ENCODE peak calls at places on chromosomes 16 and 17, in four cellular contexts. Y is Peyer's patch, P is heart left ventricle, U is tibial artery. N is an unnamed sample.

GRCh38 chr17:55158439-55158838 is 106.3 kb upstream of the HLF start:
- DNase-seq in P (no peak), Y (no peak), U (no peak), N (no peak)

GRCh38 chr17:79620207-79621038 is 9.6 kb upstream of the RBFOX3 start:
- DNase-seq in Y (no peak), P (no peak), U (peak), N (no peak)

GRCh38 chr17:15392326-15392739 is 50.9 kb upstream of the TEKT3 start:
- DNase-seq in P (peak), Y (no peak), U (no peak), N (no peak)

GRCh38 chr17:74870512-74870911 is 2.3 kb downstream of the FDXR start:
- DNase-seq in U (no peak), Y (no peak), P (no peak), N (no peak)

GRCh38 chr17:80832266-80832676 is 159.4 kb upstream of the CHMP6 start:
- DNase-seq in Y (no peak), P (peak), U (no peak), N (peak)

GRCh38 chr16:22318690-22319358 is 21.6 kb downstream of the POLR3E start:
- DNase-seq in P (no peak), Y (peak), U (no peak), N (no peak)

GRCh38 chr17:44219126-44219635 is 294 bp downstream of the UBTF start:
- DNase-seq in P (peak), Y (peak), U (peak), N (peak)

GRCh38 chr16:4214215-4214621 is 27.7 kb downstream of the SRL start:
- DNase-seq in U (no peak), P (no peak), Y (no peak), N (no peak)

GRCh38 chr16:57609541-57610401 is 18.7 kb upstream of the ADGRG1 start:
- DNase-seq in Y (peak), U (no peak), P (peak), N (no peak)

GRCh38 chr17:5042152-5043022 is 7.2 kb upstream of the SLC52A1 start:
- DNase-seq in P (no peak), Y (no peak), U (no peak), N (no peak)

GRCh38 chr16:667780-668518 is at the start of gene RHOT2:
- DNase-seq in U (peak), Y (peak), P (peak), N (peak)

GRCh38 chr17:68302066-68302564 is 10.8 kb downstream of the ARSG start:
- DNase-seq in P (no peak), Y (no peak), U (no peak), N (no peak)

GRCh38 chr17:78745407-78746088 is 36.5 kb downstream of the CYTH1 start:
- DNase-seq in P (no peak), U (no peak), Y (peak), N (no peak)

GRCh38 chr17:28878981-28879380 is 18.6 kb downstream of the FLOT2 start:
- DNase-seq in U (no peak), Y (no peak), P (no peak), N (no peak)

GRCh38 chr17:79572136-79572915 is 38.5 kb downstream of the RBFOX3 start:
- DNase-seq in P (no peak), U (no peak), Y (no peak), N (no peak)

GRCh38 chr17:74759243-74759801 is 10.9 kb downstream of the NHERF1 start:
- DNase-seq in U (no peak), P (no peak), Y (peak), N (no peak)

GRCh38 chr17:67165201-67165600 is 79.8 kb downstream of the HELZ start:
- DNase-seq in U (peak), P (peak), Y (no peak), N (no peak)

GRCh38 chr17:71828182-71828596 is 292.6 kb upstream of the SOX9 start:
- DNase-seq in U (no peak), P (no peak), Y (no peak), N (peak)

GRCh38 chr17:81121841-81122733 is 43.2 kb upstream of the PVALEF start:
- DNase-seq in Y (no peak), U (no peak), P (no peak), N (no peak)

GRCh38 chr17:45335721-45336120 is 18.9 kb upstream of the MAP3K14 start:
- DNase-seq in U (no peak), Y (no peak), P (no peak), N (no peak)

GRCh38 chr16:77724174-77724573 is 1.9 kb downstream of the NUDT7 start:
- DNase-seq in P (no peak), Y (no peak), U (no peak), N (no peak)

GRCh38 chr17:31144427-31144826 is 49.6 kb downstream of the NF1 start:
- DNase-seq in P (no peak), Y (no peak), U (no peak), N (no peak)

GRCh38 chr16:68236804-68237242 is 896 bp upstream of the ESRP2 start:
- DNase-seq in U (no peak), P (no peak), Y (no peak), N (no peak)

GRCh38 chr16:23999663-24000062 is 163.9 kb downstream of the PRKCB start:
- DNase-seq in U (no peak), P (no peak), Y (no peak), N (no peak)

GRCh38 chr17:50102164-50102991 is 7.2 kb downstream of the PDK2 start:
- DNase-seq in P (peak), Y (no peak), U (peak), N (no peak)

GRCh38 chr17:269616-270514 is 82.7 kb downstream of the RPH3AL start:
- DNase-seq in Y (no peak), P (peak), U (peak), N (no peak)

GRCh38 chr16:85429776-85430522 is 183.2 kb upstream of the GSE1 start:
- DNase-seq in Y (no peak), U (no peak), P (no peak), N (no peak)

GRCh38 chr16:31390504-31391043 is 2.6 kb upstream of the ITGAD start:
- DNase-seq in U (no peak), Y (no peak), P (no peak), N (no peak)

GRCh38 chr17:21354796-21355385 is 21.3 kb upstream of the KCNJ12 start:
- DNase-seq in P (peak), Y (no peak), U (no peak), N (no peak)

GRCh38 chr17:35930211-35931065 is at the start of gene RDM1:
- DNase-seq in U (peak), Y (peak), P (peak), N (no peak)

GRCh38 chr17:57221366-57222350 is 34.7 kb upstream of the MSI2 start:
- DNase-seq in P (no peak), Y (no peak), U (no peak), N (no peak)

GRCh38 chr17:60153606-60154355 is 4.0 kb downstream of the CA4 start:
- DNase-seq in Y (no peak), P (no peak), U (no peak), N (no peak)

GRCh38 chr16:15650019-15650697 is at the start of gene NDE1:
- DNase-seq in P (peak), U (peak), Y (peak), N (peak)

GRCh38 chr16:15650698-15651161 is 685 bp downstream of the NDE1 start:
- DNase-seq in P (peak), U (peak), Y (no peak), N (no peak)

GRCh38 chr16:15654591-15654990 is 4.5 kb downstream of the NDE1 start:
- DNase-seq in P (no peak), U (no peak), Y (no peak), N (no peak)

GRCh38 chr16:15653227-15653626 is 3.2 kb downstream of the NDE1 start:
- DNase-seq in P (peak), Y (no peak), U (no peak), N (no peak)

DNA sequence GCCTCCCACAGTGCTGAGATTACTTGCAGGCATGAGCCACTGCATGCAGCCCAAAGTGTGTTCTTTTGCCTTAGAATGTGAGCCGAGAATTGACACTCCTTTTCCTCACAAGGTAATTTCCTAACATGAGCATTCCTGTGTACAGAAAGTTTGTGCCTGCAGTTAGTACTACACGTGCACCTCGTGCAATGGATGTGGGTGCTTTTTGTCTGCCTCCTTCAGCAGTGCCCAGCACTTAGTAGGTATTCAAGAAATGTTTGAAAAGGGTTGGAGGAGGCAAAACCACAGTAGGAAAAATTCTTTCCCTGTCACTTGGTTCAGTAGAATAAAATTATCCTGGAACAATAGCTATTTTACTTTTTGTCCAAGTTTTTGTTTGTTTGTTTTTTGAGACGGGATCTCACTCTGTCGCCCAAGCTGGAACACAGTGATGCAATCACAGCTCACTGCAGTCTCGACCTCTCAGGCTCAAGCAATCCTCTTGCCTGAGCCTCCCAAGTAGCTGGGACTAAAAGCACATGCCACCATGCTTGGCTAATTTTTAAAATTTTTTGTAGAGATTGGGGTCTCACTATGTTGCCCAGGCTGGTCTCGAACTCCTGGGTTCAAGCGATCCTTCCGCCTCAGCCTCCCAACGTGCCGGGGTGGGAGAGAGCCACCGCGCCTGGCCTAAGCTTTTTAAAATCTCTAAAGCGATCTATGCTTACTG is 2.4 kb downstream of the NDE1 start:
- DNase-seq in Y (no peak), P (no peak), U (no peak), N (no peak)
- H3K27ac ChIP-seq in Y (no peak), P (peak), U (peak), N (peak)

GRCh38 chr17:17714261-17714866 is 33.1 kb downstream of the RAI1 start:
- DNase-seq in P (no peak), U (no peak), Y (no peak), N (no peak)

GRCh38 chr17:17713839-17714238 is 32.6 kb downstream of the RAI1 start:
- DNase-seq in Y (no peak), U (no peak), P (peak), N (no peak)

GRCh38 chr17:17716837-17717523 is 35.7 kb downstream of the RAI1 start:
- DNase-seq in P (no peak), U (no peak), Y (no peak), N (no peak)

GRCh38 chr17:17712268-17712924 is 31.1 kb downstream of the RAI1 start:
- DNase-seq in Y (peak), U (no peak), P (no peak), N (no peak)

GRCh38 chr17:17714879-17715278 is 33.6 kb downstream of the RAI1 start:
- DNase-seq in U (no peak), P (no peak), Y (no peak), N (no peak)
- H3K27ac ChIP-seq in U (peak), P (peak), Y (peak), N (no peak)

GRCh38 chr17:7557147-7557764 is 1.3 kb upstream of the TNFSF13 start:
- DNase-seq in U (no peak), P (no peak), Y (no peak), N (no peak)
- H3K27ac ChIP-seq in U (peak), P (peak), Y (peak), N (peak)

GRCh38 chr17:62891659-62892058 is 74.4 kb upstream of the TANC2 start:
- DNase-seq in P (no peak), U (no peak), Y (no peak), N (no peak)
- H3K27ac ChIP-seq in P (no peak), U (no peak), Y (no peak), N (no peak)

GRCh38 chr16:11394593-11394960 is 49.3 kb downstream of the RMI2 start:
- DNase-seq in U (no peak), P (peak), Y (no peak), N (no peak)
- H3K27ac ChIP-seq in U (no peak), P (no peak), Y (no peak), N (no peak)

GRCh38 chr16:83830769-83831450 is 23.1 kb downstream of the HSBP1 start:
- DNase-seq in Y (no peak), P (no peak), U (no peak), N (no peak)
- H3K27ac ChIP-seq in Y (no peak), P (no peak), U (no peak), N (no peak)

DNA sequence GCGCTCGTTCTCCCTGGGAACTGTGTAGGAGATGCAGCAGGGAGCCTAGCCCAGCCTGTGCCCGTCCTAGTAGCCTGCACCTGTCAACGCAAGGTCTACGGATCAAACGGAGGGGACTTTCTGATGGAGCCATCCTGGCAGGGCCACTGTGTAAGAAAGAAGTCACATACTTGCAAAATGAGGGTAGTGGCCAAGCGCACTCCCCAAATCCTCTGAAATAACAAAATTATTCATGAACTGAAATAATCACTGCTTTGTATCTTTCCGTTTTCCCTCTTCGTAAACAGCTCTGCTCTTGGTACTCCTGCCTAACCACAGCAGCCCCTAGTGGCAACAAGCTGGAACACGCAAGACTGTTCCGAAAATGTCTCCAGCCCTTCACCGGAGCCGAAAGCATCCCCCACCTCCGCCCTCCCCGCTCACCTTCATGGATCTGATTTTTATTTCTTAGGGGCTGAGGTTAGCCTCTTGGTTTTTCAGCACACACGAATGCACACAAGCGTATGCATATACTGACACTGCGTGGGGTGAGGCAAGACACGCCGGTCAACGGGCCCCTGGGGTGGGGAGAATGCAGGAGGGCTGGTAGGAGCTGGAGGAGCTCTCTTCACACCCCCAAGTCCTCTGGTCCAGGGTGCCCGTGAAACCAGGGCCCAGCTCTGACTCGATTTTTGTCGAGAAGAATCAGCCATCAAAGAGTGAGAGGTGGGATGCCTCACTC is 100.8 kb downstream of the ABCC12 start:
- DNase-seq in U (no peak), Y (no peak), P (peak), N (peak)
- H3K27ac ChIP-seq in U (no peak), Y (no peak), P (no peak), N (peak)